ENCODE peak calls at places on chromosome 14, in four cellular contexts. L, Y, X and E are unnamed samples.

GRCh38 chr14:30240685-30241084 is 313.0 kb upstream of the PRKD1 start:
- DNase-seq in L (no peak), Y (no peak), X (no peak), E (no peak)

GRCh38 chr14:36424478-36425102 is 95.4 kb downstream of the NKX2-1 start:
- DNase-seq in L (no peak), Y (no peak), X (no peak), E (no peak)

GRCh38 chr14:55794655-55795583 is 214.9 kb downstream of the KTN1 start:
- DNase-seq in L (no peak), Y (no peak), X (peak), E (no peak)

GRCh38 chr14:68526420-68527105 is 266.3 kb downstream of the ZFP36L1 start:
- DNase-seq in L (no peak), Y (no peak), X (no peak), E (no peak)

GRCh38 chr14:61417141-61417540 is 95.8 kb downstream of the PRKCH start:
- DNase-seq in L (no peak), Y (no peak), X (no peak), E (no peak)

GRCh38 chr14:70808023-70808401 is 1.3 kb downstream of the MAP3K9 start:
- DNase-seq in L (no peak), Y (no peak), X (peak), E (no peak)

GRCh38 chr14:91545946-91546716 is 36.0 kb upstream of the PPP4R3A start:
- DNase-seq in L (no peak), Y (no peak), X (no peak), E (no peak)

GRCh38 chr14:98136420-98136819 is 1135.6 kb downstream of the BCL11B start:
- DNase-seq in L (no peak), Y (no peak), X (no peak), E (no peak)

GRCh38 chr14:74014299-74014698 is 4.8 kb downstream of the ENTPD5 start:
- DNase-seq in L (no peak), Y (no peak), X (peak), E (no peak)

GRCh38 chr14:69335421-69335820 is 62.7 kb downstream of the ERH start:
- DNase-seq in L (peak), Y (peak), X (peak), E (no peak)

GRCh38 chr14:97844042-97844441 is 1046.9 kb downstream of the VRK1 start:
- DNase-seq in L (no peak), Y (no peak), X (no peak), E (no peak)

GRCh38 chr14:101137234-101137633 is 233.7 kb upstream of the RTL1 start:
- DNase-seq in L (no peak), Y (no peak), X (no peak), E (no peak)

GRCh38 chr14:45085004-45085403 is 1.1 kb downstream of the PRPF39 start:
- DNase-seq in L (no peak), Y (no peak), X (peak), E (no peak)

GRCh38 chr14:58907803-58908202 is 270.0 kb downstream of the DACT1 start:
- DNase-seq in L (no peak), Y (no peak), X (peak), E (no peak)

GRCh38 chr14:100214768-100215079 is 24.2 kb upstream of the YY1 start:
- DNase-seq in L (no peak), Y (no peak), X (no peak), E (no peak)

GRCh38 chr14:88422919-88423318 is 37.5 kb downstream of the SPATA7 start:
- DNase-seq in L (peak), Y (no peak), X (peak), E (no peak)

GRCh38 chr14:55077155-55077554 is 25.7 kb downstream of the MAPK1IP1L start:
- DNase-seq in L (no peak), Y (no peak), X (no peak), E (no peak)

GRCh38 chr14:101219896-101220703 is 316.6 kb upstream of the RTL1 start:
- DNase-seq in L (no peak), Y (no peak), X (no peak), E (no peak)

GRCh38 chr14:33796356-33796755 is 154.5 kb downstream of the EGLN3 start:
- DNase-seq in L (no peak), Y (no peak), X (peak), E (no peak)

GRCh38 chr14:54715811-54716210 is 148.9 kb downstream of the SAMD4A start:
- DNase-seq in L (no peak), Y (no peak), X (no peak), E (no peak)

GRCh38 chr14:22221508-22221907 is 367.5 kb downstream of the DAD1 start:
- DNase-seq in L (no peak), Y (no peak), X (peak), E (no peak)